ENCODE peak calls at places on chromosomes 11 and 22, in nine cellular contexts. U is lower lobe of right lung, K is AG04450, W is uterus, M is mesendoderm, J is dorsolateral prefrontal cortex, B is small intestine, G is SK-N-MC, P is tibial artery. C is an unnamed sample.

GRCh38 chr11:84890706-84891105 is 736.4 kb downstream of the DLG2 start:
- DNase-seq in M (peak; percentile 61), W (no peak), K (no peak), G (no peak), P (no peak), U (no peak), J (no peak), B (no peak), C (no peak)

GRCh38 chr11:84465040-84465439 is 1162.1 kb downstream of the DLG2 start:
- DNase-seq in B (no peak), W (no peak), K (no peak), G (no peak), U (no peak), P (no peak), M (no peak), J (no peak), C (no peak)

GRCh38 chr11:9569588-9570164 is 3.8 kb upstream of the WEE1 start:
- DNase-seq in K (no peak), W (no peak), G (no peak), B (no peak), M (no peak), U (no peak), P (no peak), J (no peak), C (no peak)

GRCh38 chr11:119029340-119030028 is 1.2 kb downstream of the SLC37A4 start:
- DNase-seq in W (no peak), M (peak; percentile 35), K (no peak), J (no peak), P (peak; percentile 34), U (no peak), G (no peak), B (peak; percentile 97), C (peak; percentile 60)

GRCh38 chr22:39349506-39349966 is 255 bp upstream of the SYNGR1 start:
- DNase-seq in M (peak; percentile 42), B (no peak), G (no peak), K (no peak), W (peak; percentile 39), J (peak; percentile 32), P (no peak), U (peak; percentile 48), C (peak; percentile 70)

GRCh38 chr11:13355191-13355590 is 77.6 kb downstream of the BMAL1 start:
- DNase-seq in P (no peak), M (no peak), U (no peak), J (no peak), G (no peak), W (no peak), B (no peak), K (no peak), C (no peak)

GRCh38 chr11:82790723-82791487 is 57.2 kb upstream of the FAM181B start:
- DNase-seq in U (no peak), K (no peak), M (peak; percentile 52), P (no peak), J (no peak), G (no peak), W (no peak), B (peak; percentile 11), C (no peak)

GRCh38 chr22:29724843-29725242 is 5.0 kb downstream of the CABP7 start:
- DNase-seq in W (no peak), U (no peak), G (no peak), J (no peak), P (no peak), B (no peak), M (no peak), K (no peak), C (no peak)

GRCh38 chr11:47642099-47642855 is at the start of gene MTCH2:
- DNase-seq in M (peak; percentile 98), G (peak; percentile 85), J (peak; percentile 93), U (peak; percentile 95), K (peak; percentile 93), W (peak; percentile 96), P (peak; percentile 94), B (peak; percentile 98), C (peak; percentile 98)

GRCh38 chr11:108853864-108854263 is 189.0 kb downstream of the DDX10 start:
- DNase-seq in K (no peak), U (no peak), B (peak; percentile 17), W (no peak), M (peak; percentile 44), P (no peak), J (no peak), G (no peak), C (no peak)

GRCh38 chr11:69650081-69650831 is 9.3 kb downstream of the CCND1 start:
- DNase-seq in W (no peak), U (peak; percentile 56), B (no peak), K (no peak), J (no peak), G (no peak), P (no peak), M (no peak), C (peak; percentile 67)

GRCh38 chr11:69265210-69265609 is 28.7 kb upstream of the MYEOV start:
- DNase-seq in B (no peak), M (no peak), U (no peak), K (no peak), J (no peak), P (no peak), G (no peak), W (no peak), C (no peak)

GRCh38 chr11:2759228-2760195 is 59.7 kb upstream of the KCNQ1OT1 start:
- DNase-seq in M (no peak), U (peak; percentile 32), B (no peak), W (no peak), P (peak; percentile 10), J (peak; percentile 0), K (no peak), G (no peak), C (peak; percentile 46)

GRCh38 chr22:37030560-37031281 is 11.2 kb downstream of the MPST start:
- DNase-seq in K (no peak), B (no peak), W (no peak), G (no peak), U (no peak), J (no peak), M (no peak), P (no peak), C (peak; percentile 17)

GRCh38 chr22:50674606-50675552 is 2.3 kb downstream of the SHANK3 start:
- DNase-seq in U (peak; percentile 86), M (peak; percentile 89), K (no peak), P (no peak), J (no peak), G (no peak), B (peak; percentile 64), W (no peak), C (no peak)

GRCh38 chr11:72328366-72329224 is 84.6 kb upstream of the PHOX2A start:
- DNase-seq in K (no peak), G (no peak), M (peak; percentile 34), W (no peak), P (no peak), B (no peak), U (no peak), J (no peak), C (no peak)

GRCh38 chr11:116422976-116423375 is 349.8 kb downstream of the BUD13 start:
- DNase-seq in G (no peak), M (peak; percentile 79), P (no peak), B (no peak), W (no peak), U (no peak), J (no peak), K (no peak), C (no peak)

GRCh38 chr11:9820260-9820659 is 156.4 kb downstream of the SWAP70 start:
- DNase-seq in G (no peak), K (no peak), J (no peak), U (no peak), W (no peak), B (no peak), P (peak; percentile 43), M (peak; percentile 74), C (no peak)

GRCh38 chr22:41526802-41527799 is 17.2 kb downstream of the POLR3H start:
- DNase-seq in P (no peak), B (peak; percentile 36), J (no peak), M (peak; percentile 38), U (peak; percentile 67), G (no peak), W (no peak), K (no peak), C (no peak)

DNA sequence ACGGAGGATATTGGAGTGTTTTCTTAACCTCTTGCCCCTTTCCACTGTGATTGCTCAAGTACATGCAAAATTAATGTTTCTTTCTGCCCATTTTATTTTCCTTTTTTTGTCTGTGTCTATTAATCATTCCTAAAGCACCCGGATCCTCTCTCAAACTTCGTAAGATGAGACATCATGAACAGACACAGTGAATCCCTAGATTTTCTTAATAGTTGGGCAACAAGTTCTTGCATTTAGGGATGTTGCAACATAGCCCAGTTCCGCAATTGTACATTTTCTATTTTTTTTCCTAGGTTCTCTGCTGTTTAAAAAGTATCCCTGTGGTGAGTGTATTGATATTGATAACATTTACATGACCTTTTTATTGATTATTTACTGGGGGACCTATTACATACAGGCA is 2.9 kb downstream of the FAM111A start:
- DNase-seq in W (no peak), M (no peak), P (no peak), B (no peak), G (no peak), J (no peak), K (no peak), U (no peak), C (no peak)
- H3K27ac ChIP-seq in W (peak overlapping the region; percentile 97), M (no peak overlapping the region), P (peak overlapping the region; percentile 88), B (no peak overlapping the region), G (no peak overlapping the region), J (no peak overlapping the region), K (no peak overlapping the region), U (peak overlapping the region; percentile 96), C (no peak overlapping the region)

DNA sequence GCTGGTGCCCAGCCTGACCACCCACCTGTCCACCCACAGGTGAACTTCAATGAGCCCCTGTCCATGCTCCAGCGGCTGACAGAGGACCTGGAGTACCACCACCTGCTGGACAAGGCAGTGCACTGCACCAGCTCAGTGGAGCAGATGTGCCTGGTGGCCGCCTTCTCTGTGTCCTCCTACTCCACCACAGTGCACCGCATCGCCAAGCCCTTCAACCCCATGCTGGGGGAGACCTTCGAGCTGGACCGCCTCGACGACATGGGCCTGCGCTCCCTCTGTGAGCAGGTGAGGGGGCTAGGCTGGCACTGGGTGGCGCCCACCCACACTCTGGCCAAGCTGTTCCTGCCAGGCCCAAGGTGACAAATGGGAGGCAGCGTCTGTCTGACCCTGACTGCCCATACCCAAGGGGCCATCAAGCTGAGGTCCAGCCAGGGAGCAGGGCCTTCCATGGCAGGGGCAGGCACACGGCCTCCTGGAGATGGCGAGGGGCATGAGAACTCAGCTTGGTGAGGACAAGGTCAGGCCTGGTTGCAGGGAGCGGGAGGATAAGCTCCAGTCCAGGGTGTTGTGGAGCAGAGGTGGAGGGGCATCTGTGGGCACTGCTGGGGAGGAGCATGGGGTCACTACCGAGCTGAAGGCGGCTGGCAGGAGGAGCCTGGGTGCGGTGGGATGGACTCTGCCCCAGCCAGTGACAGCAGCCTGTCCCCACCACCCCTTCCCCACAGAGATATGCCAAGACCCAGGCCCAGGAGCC is 77.7 kb downstream of the MORC2 start:
- DNase-seq in U (no peak), J (peak; percentile 30), G (no peak), W (no peak), K (no peak), B (peak; percentile 31), M (peak; percentile 57), P (peak; percentile 20), C (no peak)
- H3K4me3 ChIP-seq in U (no peak overlapping the region), J (no peak overlapping the region), G (no peak overlapping the region), W (no peak overlapping the region), K (no peak overlapping the region), B (no peak overlapping the region), M (no peak overlapping the region), P (no peak overlapping the region), C (no peak overlapping the region)

GRCh38 chr11:56886465-56886864 is 102.2 kb upstream of the OR5AK2 start:
- DNase-seq in P (no peak), J (no peak), M (no peak), W (no peak), K (no peak), U (no peak), G (no peak), B (peak; percentile 84), C (no peak)
- H3K27ac ChIP-seq in P (no peak overlapping the region), J (no peak overlapping the region), M (no peak overlapping the region), W (no peak overlapping the region), K (no peak overlapping the region), U (no peak overlapping the region), G (no peak overlapping the region), B (no peak overlapping the region), C (no peak overlapping the region)

GRCh38 chr11:133946018-133946417 is 10.8 kb downstream of the IGSF9B start:
- DNase-seq in W (no peak), U (no peak), K (no peak), M (no peak), G (no peak), P (no peak), B (no peak), J (no peak), C (no peak)
- H3K4me3 ChIP-seq in W (no peak overlapping the region), U (no peak overlapping the region), K (no peak overlapping the region), M (no peak overlapping the region), G (no peak overlapping the region), P (no peak overlapping the region), B (no peak overlapping the region), J (no peak overlapping the region), C (no peak overlapping the region)